ENCODE peak calls at places on chromosome 1, in nine cellular contexts. One of them, this sample, is unnamed.

GRCh38 chr1:16164821-16165364 is 9.0 kb upstream of the EPHA2 start:
- DNase-seq in small intestine: no peak
- DNase-seq in ovary: no peak
- DNase-seq in caudate nucleus: no peak
- DNase-seq in left ventricle myocardium inferior: no peak
- DNase-seq in GM23338: no peak
- DNase-seq in CD4-positive, CD25-positive, alpha-beta regulatory T cell: no peak
- DNase-seq in upper lobe of right lung: no peak
- DNase-seq in effector memory CD4-positive, alpha-beta T cell: no peak
- DNase-seq in this sample: no peak

GRCh38 chr1:117673405-117673804 is 67.6 kb downstream of the TENT5C start:
- DNase-seq in ovary: no peak
- DNase-seq in CD4-positive, CD25-positive, alpha-beta regulatory T cell: no peak
- DNase-seq in left ventricle myocardium inferior: no peak
- DNase-seq in caudate nucleus: no peak
- DNase-seq in small intestine: no peak
- DNase-seq in GM23338: no peak
- DNase-seq in upper lobe of right lung: no peak
- DNase-seq in effector memory CD4-positive, alpha-beta T cell: no peak
- DNase-seq in this sample: peak

GRCh38 chr1:167994560-167994959 is 57.7 kb upstream of the MPC2 start:
- DNase-seq in effector memory CD4-positive, alpha-beta T cell: no peak
- DNase-seq in GM23338: no peak
- DNase-seq in left ventricle myocardium inferior: no peak
- DNase-seq in caudate nucleus: no peak
- DNase-seq in small intestine: no peak
- DNase-seq in CD4-positive, CD25-positive, alpha-beta regulatory T cell: no peak
- DNase-seq in ovary: no peak
- DNase-seq in upper lobe of right lung: no peak
- DNase-seq in this sample: no peak

GRCh38 chr1:95230768-95231191 is 3.2 kb upstream of the RWDD3 start:
- DNase-seq in left ventricle myocardium inferior: peak
- DNase-seq in upper lobe of right lung: no peak
- DNase-seq in small intestine: no peak
- DNase-seq in CD4-positive, CD25-positive, alpha-beta regulatory T cell: no peak
- DNase-seq in caudate nucleus: no peak
- DNase-seq in ovary: no peak
- DNase-seq in GM23338: no peak
- DNase-seq in effector memory CD4-positive, alpha-beta T cell: no peak
- DNase-seq in this sample: no peak

GRCh38 chr1:103945774-103946173 is 196.1 kb downstream of the AMY1C start:
- DNase-seq in left ventricle myocardium inferior: no peak
- DNase-seq in small intestine: no peak
- DNase-seq in CD4-positive, CD25-positive, alpha-beta regulatory T cell: no peak
- DNase-seq in GM23338: peak
- DNase-seq in ovary: no peak
- DNase-seq in upper lobe of right lung: no peak
- DNase-seq in caudate nucleus: no peak
- DNase-seq in effector memory CD4-positive, alpha-beta T cell: no peak
- DNase-seq in this sample: no peak

GRCh38 chr1:160578175-160578693 is 1.1 kb downstream of the CD84 start:
- DNase-seq in small intestine: no peak
- DNase-seq in upper lobe of right lung: no peak
- DNase-seq in GM23338: no peak
- DNase-seq in ovary: no peak
- DNase-seq in caudate nucleus: no peak
- DNase-seq in CD4-positive, CD25-positive, alpha-beta regulatory T cell: peak
- DNase-seq in left ventricle myocardium inferior: no peak
- DNase-seq in effector memory CD4-positive, alpha-beta T cell: no peak
- DNase-seq in this sample: no peak

GRCh38 chr1:169466259-169467230 is 19.2 kb downstream of the SLC19A2 start:
- DNase-seq in upper lobe of right lung: no peak
- DNase-seq in left ventricle myocardium inferior: no peak
- DNase-seq in small intestine: peak
- DNase-seq in ovary: no peak
- DNase-seq in CD4-positive, CD25-positive, alpha-beta regulatory T cell: peak
- DNase-seq in effector memory CD4-positive, alpha-beta T cell: no peak
- DNase-seq in GM23338: peak
- DNase-seq in caudate nucleus: no peak
- DNase-seq in this sample: peak

GRCh38 chr1:235168375-235168774 is 7.3 kb upstream of the RBM34 start:
- DNase-seq in CD4-positive, CD25-positive, alpha-beta regulatory T cell: no peak
- DNase-seq in GM23338: no peak
- DNase-seq in ovary: no peak
- DNase-seq in effector memory CD4-positive, alpha-beta T cell: no peak
- DNase-seq in upper lobe of right lung: no peak
- DNase-seq in small intestine: no peak
- DNase-seq in caudate nucleus: no peak
- DNase-seq in left ventricle myocardium inferior: no peak
- DNase-seq in this sample: no peak

GRCh38 chr1:16094453-16095158 is 21.2 kb upstream of the FAM131C start:
- DNase-seq in small intestine: no peak
- DNase-seq in CD4-positive, CD25-positive, alpha-beta regulatory T cell: no peak
- DNase-seq in left ventricle myocardium inferior: no peak
- DNase-seq in effector memory CD4-positive, alpha-beta T cell: no peak
- DNase-seq in caudate nucleus: no peak
- DNase-seq in ovary: no peak
- DNase-seq in GM23338: no peak
- DNase-seq in upper lobe of right lung: no peak
- DNase-seq in this sample: no peak

GRCh38 chr1:46173361-46173856 is 1.5 kb upstream of the TSPAN1 start:
- DNase-seq in CD4-positive, CD25-positive, alpha-beta regulatory T cell: no peak
- DNase-seq in GM23338: peak
- DNase-seq in effector memory CD4-positive, alpha-beta T cell: no peak
- DNase-seq in upper lobe of right lung: no peak
- DNase-seq in caudate nucleus: peak
- DNase-seq in left ventricle myocardium inferior: no peak
- DNase-seq in small intestine: no peak
- DNase-seq in ovary: no peak
- DNase-seq in this sample: peak

GRCh38 chr1:36123357-36123756 is 1.7 kb downstream of the COL8A2 start:
- DNase-seq in ovary: no peak
- DNase-seq in CD4-positive, CD25-positive, alpha-beta regulatory T cell: peak
- DNase-seq in effector memory CD4-positive, alpha-beta T cell: no peak
- DNase-seq in GM23338: no peak
- DNase-seq in small intestine: no peak
- DNase-seq in upper lobe of right lung: peak
- DNase-seq in caudate nucleus: no peak
- DNase-seq in left ventricle myocardium inferior: no peak
- DNase-seq in this sample: no peak

GRCh38 chr1:45097944-45098343 is 85.9 kb downstream of the UROD start:
- DNase-seq in small intestine: no peak
- DNase-seq in GM23338: peak
- DNase-seq in left ventricle myocardium inferior: no peak
- DNase-seq in CD4-positive, CD25-positive, alpha-beta regulatory T cell: no peak
- DNase-seq in caudate nucleus: no peak
- DNase-seq in effector memory CD4-positive, alpha-beta T cell: no peak
- DNase-seq in upper lobe of right lung: no peak
- DNase-seq in ovary: no peak
- DNase-seq in this sample: no peak

GRCh38 chr1:234322979-234323378 is 50.3 kb upstream of the COA6 start:
- DNase-seq in GM23338: peak
- DNase-seq in left ventricle myocardium inferior: no peak
- DNase-seq in upper lobe of right lung: peak
- DNase-seq in effector memory CD4-positive, alpha-beta T cell: peak
- DNase-seq in small intestine: peak
- DNase-seq in CD4-positive, CD25-positive, alpha-beta regulatory T cell: peak
- DNase-seq in ovary: no peak
- DNase-seq in caudate nucleus: no peak
- DNase-seq in this sample: peak

GRCh38 chr1:14758962-14759361 is 160.5 kb downstream of the KAZN start:
- DNase-seq in upper lobe of right lung: no peak
- DNase-seq in effector memory CD4-positive, alpha-beta T cell: no peak
- DNase-seq in left ventricle myocardium inferior: no peak
- DNase-seq in ovary: no peak
- DNase-seq in CD4-positive, CD25-positive, alpha-beta regulatory T cell: no peak
- DNase-seq in small intestine: no peak
- DNase-seq in GM23338: peak
- DNase-seq in caudate nucleus: no peak
- DNase-seq in this sample: no peak

GRCh38 chr1:190479028-190479427 is 1.4 kb upstream of the BRINP3 start:
- DNase-seq in ovary: no peak
- DNase-seq in caudate nucleus: no peak
- DNase-seq in upper lobe of right lung: no peak
- DNase-seq in CD4-positive, CD25-positive, alpha-beta regulatory T cell: no peak
- DNase-seq in effector memory CD4-positive, alpha-beta T cell: no peak
- DNase-seq in GM23338: peak
- DNase-seq in left ventricle myocardium inferior: no peak
- DNase-seq in small intestine: peak
- DNase-seq in this sample: peak

GRCh38 chr1:119869962-119870361 is 26.4 kb downstream of the ADAM30 start:
- DNase-seq in effector memory CD4-positive, alpha-beta T cell: no peak
- DNase-seq in upper lobe of right lung: no peak
- DNase-seq in left ventricle myocardium inferior: no peak
- DNase-seq in CD4-positive, CD25-positive, alpha-beta regulatory T cell: no peak
- DNase-seq in ovary: no peak
- DNase-seq in caudate nucleus: no peak
- DNase-seq in small intestine: peak
- DNase-seq in GM23338: no peak
- DNase-seq in this sample: no peak

DNA sequence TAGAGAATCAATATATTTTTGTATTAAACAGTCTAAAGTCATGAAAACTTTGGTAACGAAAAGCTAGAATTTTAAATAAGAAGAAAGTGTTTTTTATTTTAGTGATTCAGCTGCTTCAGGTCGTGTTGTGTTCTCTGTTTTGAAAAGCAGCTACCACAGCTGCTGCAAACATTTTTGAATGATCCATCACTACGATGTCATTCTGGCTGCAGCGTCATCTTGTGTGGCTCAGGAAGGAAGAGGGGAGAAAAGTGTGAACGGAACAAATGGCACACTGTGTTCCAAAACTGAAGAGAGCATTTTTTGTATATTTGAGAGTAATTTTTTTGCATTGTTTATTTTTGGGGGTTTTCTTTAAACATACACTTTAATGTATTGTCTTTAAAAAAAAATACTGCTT is 323.0 kb upstream of the ADGRL2 start:
- DNase-seq in effector memory CD4-positive, alpha-beta T cell: no peak
- DNase-seq in upper lobe of right lung: no peak
- DNase-seq in caudate nucleus: no peak
- DNase-seq in GM23338: no peak
- DNase-seq in CD4-positive, CD25-positive, alpha-beta regulatory T cell: no peak
- DNase-seq in small intestine: no peak
- DNase-seq in left ventricle myocardium inferior: no peak
- DNase-seq in ovary: no peak
- DNase-seq in this sample: peak
- H3K27ac ChIP-seq in effector memory CD4-positive, alpha-beta T cell: no peak
- H3K27ac ChIP-seq in upper lobe of right lung: peak
- H3K27ac ChIP-seq in caudate nucleus: no peak
- H3K27ac ChIP-seq in GM23338: no peak
- H3K27ac ChIP-seq in CD4-positive, CD25-positive, alpha-beta regulatory T cell: no peak
- H3K27ac ChIP-seq in small intestine: no peak
- H3K27ac ChIP-seq in left ventricle myocardium inferior: peak
- H3K27ac ChIP-seq in ovary: no peak
- H3K27ac ChIP-seq in this sample: no peak

DNA sequence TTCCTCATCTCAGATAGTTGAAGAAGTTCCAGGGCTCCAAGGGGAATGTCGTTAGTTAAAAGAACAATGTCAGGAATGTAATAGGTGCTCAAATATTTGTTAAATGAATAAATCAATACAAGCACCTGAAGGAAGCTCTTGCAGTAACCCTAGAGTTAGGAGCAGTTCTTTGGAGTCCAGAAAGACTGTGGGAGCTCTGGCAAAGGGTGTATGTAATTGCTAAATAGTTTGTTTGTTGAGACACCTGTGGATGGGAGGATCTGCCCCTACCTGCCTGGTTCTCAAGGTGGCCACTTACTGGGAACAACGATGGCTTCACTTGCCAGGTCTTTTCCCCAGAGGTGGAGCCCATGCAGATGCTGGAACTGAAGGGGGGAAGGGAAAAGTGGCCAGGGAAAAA is 27.5 kb upstream of the JUN start:
- DNase-seq in CD4-positive, CD25-positive, alpha-beta regulatory T cell: no peak
- DNase-seq in left ventricle myocardium inferior: no peak
- DNase-seq in caudate nucleus: no peak
- DNase-seq in GM23338: no peak
- DNase-seq in small intestine: no peak
- DNase-seq in upper lobe of right lung: no peak
- DNase-seq in ovary: no peak
- DNase-seq in effector memory CD4-positive, alpha-beta T cell: no peak
- DNase-seq in this sample: no peak
- H3K27ac ChIP-seq in CD4-positive, CD25-positive, alpha-beta regulatory T cell: no peak
- H3K27ac ChIP-seq in left ventricle myocardium inferior: no peak
- H3K27ac ChIP-seq in caudate nucleus: no peak
- H3K27ac ChIP-seq in GM23338: no peak
- H3K27ac ChIP-seq in small intestine: no peak
- H3K27ac ChIP-seq in upper lobe of right lung: no peak
- H3K27ac ChIP-seq in ovary: no peak
- H3K27ac ChIP-seq in effector memory CD4-positive, alpha-beta T cell: no peak
- H3K27ac ChIP-seq in this sample: no peak

GRCh38 chr1:12138196-12139183 is 28.3 kb upstream of the TNFRSF1B start:
- DNase-seq in caudate nucleus: no peak
- DNase-seq in GM23338: no peak
- DNase-seq in CD4-positive, CD25-positive, alpha-beta regulatory T cell: no peak
- DNase-seq in upper lobe of right lung: no peak
- DNase-seq in small intestine: no peak
- DNase-seq in effector memory CD4-positive, alpha-beta T cell: no peak
- DNase-seq in ovary: no peak
- DNase-seq in left ventricle myocardium inferior: peak
- DNase-seq in this sample: no peak

GRCh38 chr1:12140016-12140415 is 26.8 kb upstream of the TNFRSF1B start:
- DNase-seq in left ventricle myocardium inferior: peak
- DNase-seq in GM23338: no peak
- DNase-seq in ovary: no peak
- DNase-seq in CD4-positive, CD25-positive, alpha-beta regulatory T cell: no peak
- DNase-seq in upper lobe of right lung: no peak
- DNase-seq in small intestine: no peak
- DNase-seq in effector memory CD4-positive, alpha-beta T cell: no peak
- DNase-seq in caudate nucleus: no peak
- DNase-seq in this sample: no peak

GRCh38 chr1:12134716-12135115 is 32.1 kb upstream of the TNFRSF1B start:
- DNase-seq in upper lobe of right lung: no peak
- DNase-seq in caudate nucleus: no peak
- DNase-seq in left ventricle myocardium inferior: no peak
- DNase-seq in ovary: no peak
- DNase-seq in small intestine: no peak
- DNase-seq in GM23338: no peak
- DNase-seq in effector memory CD4-positive, alpha-beta T cell: no peak
- DNase-seq in CD4-positive, CD25-positive, alpha-beta regulatory T cell: no peak
- DNase-seq in this sample: no peak

GRCh38 chr1:12132078-12132477 is 34.7 kb upstream of the TNFRSF1B start:
- DNase-seq in caudate nucleus: no peak
- DNase-seq in GM23338: no peak
- DNase-seq in small intestine: no peak
- DNase-seq in CD4-positive, CD25-positive, alpha-beta regulatory T cell: peak
- DNase-seq in upper lobe of right lung: no peak
- DNase-seq in left ventricle myocardium inferior: no peak
- DNase-seq in effector memory CD4-positive, alpha-beta T cell: no peak
- DNase-seq in ovary: no peak
- DNase-seq in this sample: peak

GRCh38 chr1:12135612-12136011 is 31.2 kb upstream of the TNFRSF1B start:
- DNase-seq in left ventricle myocardium inferior: peak
- DNase-seq in GM23338: no peak
- DNase-seq in effector memory CD4-positive, alpha-beta T cell: no peak
- DNase-seq in CD4-positive, CD25-positive, alpha-beta regulatory T cell: no peak
- DNase-seq in upper lobe of right lung: no peak
- DNase-seq in caudate nucleus: no peak
- DNase-seq in small intestine: no peak
- DNase-seq in ovary: peak
- DNase-seq in this sample: peak
- H3K27ac ChIP-seq in left ventricle myocardium inferior: peak
- H3K27ac ChIP-seq in GM23338: no peak
- H3K27ac ChIP-seq in effector memory CD4-positive, alpha-beta T cell: no peak
- H3K27ac ChIP-seq in CD4-positive, CD25-positive, alpha-beta regulatory T cell: peak
- H3K27ac ChIP-seq in upper lobe of right lung: no peak
- H3K27ac ChIP-seq in caudate nucleus: no peak
- H3K27ac ChIP-seq in small intestine: no peak
- H3K27ac ChIP-seq in ovary: no peak
- H3K27ac ChIP-seq in this sample: no peak

GRCh38 chr1:178932966-178933603 is 62.2 kb upstream of the ANGPTL1 start:
- DNase-seq in left ventricle myocardium inferior: no peak
- DNase-seq in caudate nucleus: no peak
- DNase-seq in upper lobe of right lung: no peak
- DNase-seq in GM23338: no peak
- DNase-seq in CD4-positive, CD25-positive, alpha-beta regulatory T cell: no peak
- DNase-seq in ovary: no peak
- DNase-seq in small intestine: no peak
- DNase-seq in effector memory CD4-positive, alpha-beta T cell: no peak
- DNase-seq in this sample: no peak
- H3K27ac ChIP-seq in left ventricle myocardium inferior: peak
- H3K27ac ChIP-seq in caudate nucleus: no peak
- H3K27ac ChIP-seq in upper lobe of right lung: peak
- H3K27ac ChIP-seq in GM23338: no peak
- H3K27ac ChIP-seq in CD4-positive, CD25-positive, alpha-beta regulatory T cell: no peak
- H3K27ac ChIP-seq in ovary: peak
- H3K27ac ChIP-seq in small intestine: no peak
- H3K27ac ChIP-seq in effector memory CD4-positive, alpha-beta T cell: no peak
- H3K27ac ChIP-seq in this sample: no peak